ENCODE peak calls at places on chromosomes 6 and 20, in four cellular contexts. I, O, E and C are unnamed samples.

GRCh38 chr6:159716247-159717086 is 10.8 kb upstream of the WTAP start:
- DNase-seq in I (no peak), O (no peak), E (no peak), C (peak)

GRCh38 chr6:13429406-13429753 is 58.0 kb downstream of the GFOD1 start:
- DNase-seq in I (no peak), O (no peak), E (no peak), C (no peak)

GRCh38 chr20:5488823-5489222 is 172.1 kb upstream of the PROKR2 start:
- DNase-seq in I (no peak), O (no peak), E (no peak), C (no peak)

GRCh38 chr20:21559305-21559704 is 45.4 kb upstream of the NKX2-2 start:
- DNase-seq in I (peak), O (no peak), E (no peak), C (no peak)

GRCh38 chr6:32133786-32134185 is 3.7 kb upstream of the FKBPL start:
- DNase-seq in I (no peak), O (no peak), E (no peak), C (no peak)

GRCh38 chr6:136173519-136174507 is 76.3 kb downstream of the MTFR2 start:
- DNase-seq in I (no peak), O (no peak), E (no peak), C (no peak)

GRCh38 chr6:87152528-87152950 is 2.8 kb upstream of the ZNF292 start:
- DNase-seq in I (no peak), O (no peak), E (no peak), C (no peak)

GRCh38 chr6:106300944-106301343 is 24.6 kb downstream of the ATG5 start:
- DNase-seq in I (no peak), O (no peak), E (peak), C (peak)

GRCh38 chr20:59151820-59152219 is 11.8 kb upstream of the ZNF831 start:
- DNase-seq in I (peak), O (no peak), E (no peak), C (no peak)

GRCh38 chr6:83696674-83697073 is 12.2 kb downstream of the SNAP91 start:
- DNase-seq in I (no peak), O (no peak), E (no peak), C (peak)

GRCh38 chr6:69456086-69456485 is 340.7 kb downstream of the LMBRD1 start:
- DNase-seq in I (no peak), O (no peak), E (peak), C (no peak)

GRCh38 chr6:41182069-41183034 is 18.6 kb downstream of the TREML2 start:
- DNase-seq in I (peak), O (peak), E (peak), C (peak)